ENCODE peak calls at places on chromosomes 13 and 19, in six cellular contexts. One of them, this sample, is unnamed.

GRCh38 chr13:44402902-44403719 is 29.5 kb downstream of the SERP2 start:
- DNase-seq in hepatocyte: no peak
- DNase-seq in PC-3: peak; percentile 71
- DNase-seq in neural progenitor cell: no peak
- DNase-seq in fibroblast of lung: no peak
- DNase-seq in H1: no peak
- DNase-seq in this sample: peak; percentile 61

GRCh38 chr19:17526922-17527321 is 15.5 kb downstream of the PGLS start:
- DNase-seq in fibroblast of lung: no peak
- DNase-seq in neural progenitor cell: no peak
- DNase-seq in H1: no peak
- DNase-seq in PC-3: no peak
- DNase-seq in hepatocyte: no peak
- DNase-seq in this sample: no peak

GRCh38 chr19:50646074-50646807 is 3.0 kb upstream of the C19orf81 start:
- DNase-seq in fibroblast of lung: peak; percentile 25
- DNase-seq in neural progenitor cell: no peak
- DNase-seq in H1: no peak
- DNase-seq in PC-3: peak; percentile 80
- DNase-seq in hepatocyte: peak; percentile 51
- DNase-seq in this sample: no peak

GRCh38 chr13:46339035-46339666 is 47.9 kb downstream of the RUBCNL start:
- DNase-seq in neural progenitor cell: no peak
- DNase-seq in hepatocyte: no peak
- DNase-seq in PC-3: peak; percentile 89
- DNase-seq in fibroblast of lung: peak; percentile 91
- DNase-seq in H1: no peak
- DNase-seq in this sample: no peak

GRCh38 chr13:111531505-111531904 is 211.1 kb downstream of the TEX29 start:
- DNase-seq in PC-3: peak; percentile 26
- DNase-seq in hepatocyte: peak; percentile 46
- DNase-seq in H1: no peak
- DNase-seq in neural progenitor cell: no peak
- DNase-seq in fibroblast of lung: no peak
- DNase-seq in this sample: no peak

GRCh38 chr19:6058411-6059201 is 51.7 kb downstream of the RFX2 start:
- DNase-seq in hepatocyte: no peak
- DNase-seq in PC-3: no peak
- DNase-seq in H1: no peak
- DNase-seq in neural progenitor cell: no peak
- DNase-seq in fibroblast of lung: no peak
- DNase-seq in this sample: no peak

GRCh38 chr13:95087746-95088305 is 213.4 kb downstream of the ABCC4 start:
- DNase-seq in PC-3: peak; percentile 69
- DNase-seq in hepatocyte: peak; percentile 8
- DNase-seq in fibroblast of lung: peak; percentile 81
- DNase-seq in neural progenitor cell: no peak
- DNase-seq in H1: no peak
- DNase-seq in this sample: no peak

GRCh38 chr13:113621046-113621445 is 36.5 kb downstream of the TFDP1 start:
- DNase-seq in hepatocyte: no peak
- DNase-seq in H1: no peak
- DNase-seq in neural progenitor cell: no peak
- DNase-seq in PC-3: no peak
- DNase-seq in fibroblast of lung: no peak
- DNase-seq in this sample: no peak

GRCh38 chr13:66537417-66537816 is 692.7 kb downstream of the PCDH9 start:
- DNase-seq in hepatocyte: no peak
- DNase-seq in fibroblast of lung: no peak
- DNase-seq in neural progenitor cell: no peak
- DNase-seq in PC-3: no peak
- DNase-seq in H1: no peak
- DNase-seq in this sample: no peak

GRCh38 chr13:61954092-61954491 is 538.4 kb upstream of the PCDH20 start:
- DNase-seq in fibroblast of lung: peak; percentile 5
- DNase-seq in PC-3: peak; percentile 50
- DNase-seq in hepatocyte: peak; percentile 19
- DNase-seq in H1: no peak
- DNase-seq in neural progenitor cell: peak; percentile 39
- DNase-seq in this sample: no peak

GRCh38 chr13:24274452-24274971 is 34.9 kb upstream of the C1QTNF9 start:
- DNase-seq in H1: no peak
- DNase-seq in hepatocyte: no peak
- DNase-seq in neural progenitor cell: no peak
- DNase-seq in fibroblast of lung: no peak
- DNase-seq in PC-3: no peak
- DNase-seq in this sample: no peak

GRCh38 chr19:22882797-22883196 is 50.7 kb downstream of the ZNF723 start:
- DNase-seq in PC-3: peak; percentile 68
- DNase-seq in fibroblast of lung: peak; percentile 5
- DNase-seq in hepatocyte: peak; percentile 13
- DNase-seq in neural progenitor cell: peak; percentile 2
- DNase-seq in H1: no peak
- DNase-seq in this sample: no peak

GRCh38 chr19:56066152-56067023 is 54.7 kb downstream of the ZNF787 start:
- DNase-seq in PC-3: peak; percentile 70
- DNase-seq in neural progenitor cell: peak; percentile 77
- DNase-seq in hepatocyte: peak; percentile 84
- DNase-seq in fibroblast of lung: peak; percentile 16
- DNase-seq in H1: no peak
- DNase-seq in this sample: peak; percentile 71

GRCh38 chr19:58037927-58038687 is 4.3 kb downstream of the ZSCAN1 start:
- DNase-seq in fibroblast of lung: no peak
- DNase-seq in neural progenitor cell: peak; percentile 69
- DNase-seq in H1: no peak
- DNase-seq in PC-3: no peak
- DNase-seq in hepatocyte: no peak
- DNase-seq in this sample: no peak

GRCh38 chr13:75843033-75843432 is 206.9 kb downstream of the LMO7 start:
- DNase-seq in PC-3: no peak
- DNase-seq in H1: no peak
- DNase-seq in fibroblast of lung: no peak
- DNase-seq in hepatocyte: no peak
- DNase-seq in neural progenitor cell: no peak
- DNase-seq in this sample: no peak

GRCh38 chr19:4210166-4210731 is 19.1 kb upstream of the EBI3 start:
- DNase-seq in PC-3: no peak
- DNase-seq in neural progenitor cell: no peak
- DNase-seq in hepatocyte: no peak
- DNase-seq in fibroblast of lung: no peak
- DNase-seq in H1: no peak
- DNase-seq in this sample: no peak

GRCh38 chr19:58380736-58381459 is at the start of gene ZNF837:
- DNase-seq in PC-3: peak; percentile 100
- DNase-seq in hepatocyte: peak; percentile 100
- DNase-seq in H1: peak; percentile 100
- DNase-seq in fibroblast of lung: peak; percentile 100
- DNase-seq in neural progenitor cell: peak; percentile 100
- DNase-seq in this sample: peak; percentile 96

GRCh38 chr19:46126086-46126485 is 1.6 kb upstream of the IGFL3 start:
- DNase-seq in fibroblast of lung: no peak
- DNase-seq in H1: no peak
- DNase-seq in hepatocyte: no peak
- DNase-seq in PC-3: no peak
- DNase-seq in neural progenitor cell: no peak
- DNase-seq in this sample: no peak

GRCh38 chr13:33494596-33495214 is 209.2 kb upstream of the STARD13 start:
- DNase-seq in H1: no peak
- DNase-seq in neural progenitor cell: no peak
- DNase-seq in fibroblast of lung: peak; percentile 98
- DNase-seq in PC-3: peak; percentile 86
- DNase-seq in hepatocyte: peak; percentile 35
- DNase-seq in this sample: peak; percentile 42

GRCh38 chr13:77919351-77920294 is 992 bp upstream of the EDNRB start:
- DNase-seq in hepatocyte: peak; percentile 55
- DNase-seq in neural progenitor cell: peak; percentile 69
- DNase-seq in H1: peak; percentile 36
- DNase-seq in PC-3: no peak
- DNase-seq in fibroblast of lung: peak; percentile 35
- DNase-seq in this sample: no peak

GRCh38 chr19:45571457-45572220 is 13.0 kb downstream of the OPA3 start:
- DNase-seq in hepatocyte: no peak
- DNase-seq in neural progenitor cell: no peak
- DNase-seq in fibroblast of lung: no peak
- DNase-seq in H1: no peak
- DNase-seq in PC-3: no peak
- DNase-seq in this sample: no peak

GRCh38 chr19:45113628-45114027 is 20.6 kb downstream of the PPP1R37 start:
- DNase-seq in PC-3: peak; percentile 61
- DNase-seq in hepatocyte: peak; percentile 82
- DNase-seq in fibroblast of lung: no peak
- DNase-seq in neural progenitor cell: no peak
- DNase-seq in H1: no peak
- DNase-seq in this sample: peak; percentile 46

DNA sequence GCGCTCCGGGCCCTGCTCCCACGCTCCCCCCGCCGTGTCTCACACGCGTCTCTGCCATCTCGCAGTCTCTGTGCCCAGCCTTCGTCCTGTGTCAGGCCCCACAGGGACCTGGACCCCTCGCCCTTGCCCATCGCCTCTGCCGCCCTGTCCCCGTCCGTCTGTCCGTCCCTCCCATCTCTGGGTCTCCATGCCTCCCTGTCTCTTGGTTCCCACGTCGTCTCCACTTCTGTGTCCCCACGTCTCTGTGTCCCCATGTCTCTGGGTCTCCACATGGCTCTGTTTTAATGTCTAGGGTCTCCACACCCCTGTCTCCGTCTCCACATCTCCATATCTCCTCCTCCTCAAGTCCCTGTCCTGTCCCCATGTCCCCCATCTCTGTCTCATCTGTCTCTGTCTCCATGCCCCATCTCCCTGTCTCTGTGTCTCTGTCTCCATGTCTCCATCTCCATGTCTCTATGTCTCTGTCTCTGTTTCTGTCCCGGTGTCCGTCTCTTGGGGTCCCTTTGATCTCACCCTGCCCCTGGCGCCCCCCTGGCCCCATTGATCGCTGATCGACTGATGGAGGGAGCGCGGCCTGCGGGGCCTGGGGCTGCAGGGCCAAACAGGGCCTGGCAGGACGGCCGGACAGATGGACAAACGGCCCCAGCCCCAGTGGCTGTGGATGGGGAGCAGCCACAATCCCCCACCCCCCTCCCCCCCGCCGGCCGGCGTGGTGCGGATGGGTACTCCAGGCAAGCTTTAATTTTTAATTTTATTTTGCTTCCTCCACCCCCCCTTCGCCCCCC is 12.8 kb downstream of the ERFL start:
- DNase-seq in fibroblast of lung: no peak
- DNase-seq in neural progenitor cell: no peak
- DNase-seq in hepatocyte: no peak
- DNase-seq in H1: no peak
- DNase-seq in PC-3: no peak
- DNase-seq in this sample: no peak
- TF ChIP-seq EZH2 in fibroblast of lung: peak; percentile 96
- TF ChIP-seq EZH2 in neural progenitor cell: peak; percentile 68
- TF ChIP-seq EZH2 in hepatocyte: peak; percentile 33
- TF ChIP-seq EZH2 in H1: peak; percentile 84
- TF ChIP-seq EZH2 in PC-3: no peak
- TF ChIP-seq EZH2 in this sample: no peak

DNA sequence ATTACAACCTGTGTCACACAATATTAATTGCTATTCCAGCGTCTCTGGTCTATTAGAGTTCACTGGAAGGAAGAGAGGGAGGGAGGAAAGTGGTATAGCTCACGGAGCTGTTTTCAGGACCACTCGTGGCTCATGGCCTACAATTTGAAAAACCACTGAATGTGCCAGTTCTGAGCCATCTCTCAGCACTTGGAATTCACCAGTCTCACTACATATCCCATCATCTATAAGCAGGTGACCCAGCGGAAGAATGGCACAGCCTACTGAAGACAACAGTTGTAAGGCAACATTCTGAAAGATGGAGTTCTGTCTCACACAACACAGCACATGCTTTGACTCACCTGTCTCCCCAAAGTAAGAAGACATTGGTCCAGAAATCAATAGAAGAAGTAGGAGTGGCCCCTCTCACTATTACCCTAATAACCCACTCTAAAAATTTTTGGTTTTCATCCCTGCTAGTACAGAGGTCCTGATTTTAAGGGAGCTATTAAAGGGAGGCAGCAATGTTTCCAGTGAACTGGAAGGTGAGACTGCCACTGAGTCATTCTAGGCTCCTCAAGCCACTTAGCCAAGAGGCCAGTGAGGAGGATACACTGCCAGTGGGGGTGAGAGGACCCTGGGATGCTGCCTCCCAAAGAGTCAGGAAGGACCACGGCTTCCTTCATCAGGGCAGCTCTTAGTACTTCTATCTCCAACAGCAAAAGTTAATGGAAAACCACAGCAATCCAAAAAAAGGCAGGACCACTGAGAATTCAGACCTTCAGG is 50.0 kb upstream of the DOCK9 start:
- DNase-seq in PC-3: no peak
- DNase-seq in fibroblast of lung: no peak
- DNase-seq in neural progenitor cell: no peak
- DNase-seq in hepatocyte: no peak
- DNase-seq in H1: no peak
- DNase-seq in this sample: no peak
- H3K4me1 ChIP-seq in PC-3: peaks cover 25% of the 10 kb centered on the region
- H3K4me1 ChIP-seq in fibroblast of lung: no peaks in the 10 kb centered on the region
- H3K4me1 ChIP-seq in neural progenitor cell: no peaks in the 10 kb centered on the region
- H3K4me1 ChIP-seq in hepatocyte: no peaks in the 10 kb centered on the region
- H3K4me1 ChIP-seq in H1: peaks cover 1% of the 10 kb centered on the region
- H3K4me1 ChIP-seq in this sample: peaks cover 43% of the 10 kb centered on the region

GRCh38 chr19:29524912-29525870 is 603 bp upstream of the VSTM2B start:
- DNase-seq in H1: no peak
- DNase-seq in fibroblast of lung: no peak
- DNase-seq in PC-3: no peak
- DNase-seq in neural progenitor cell: peak; percentile 66
- DNase-seq in hepatocyte: no peak
- DNase-seq in this sample: no peak

GRCh38 chr19:29526730-29527499 is 1.1 kb downstream of the VSTM2B start:
- DNase-seq in H1: no peak
- DNase-seq in PC-3: no peak
- DNase-seq in neural progenitor cell: peak; percentile 68
- DNase-seq in fibroblast of lung: no peak
- DNase-seq in hepatocyte: no peak
- DNase-seq in this sample: no peak

GRCh38 chr19:29524201-29524911 is 1.4 kb upstream of the VSTM2B start:
- DNase-seq in hepatocyte: no peak
- DNase-seq in PC-3: no peak
- DNase-seq in neural progenitor cell: peak; percentile 74
- DNase-seq in fibroblast of lung: no peak
- DNase-seq in H1: no peak
- DNase-seq in this sample: no peak

GRCh38 chr19:29527500-29528328 is 1.9 kb downstream of the VSTM2B start:
- DNase-seq in H1: no peak
- DNase-seq in fibroblast of lung: no peak
- DNase-seq in PC-3: no peak
- DNase-seq in neural progenitor cell: no peak
- DNase-seq in hepatocyte: no peak
- DNase-seq in this sample: no peak

GRCh38 chr19:29525901-29526729 is at the start of gene VSTM2B:
- DNase-seq in PC-3: no peak
- DNase-seq in neural progenitor cell: peak; percentile 73
- DNase-seq in H1: no peak
- DNase-seq in fibroblast of lung: no peak
- DNase-seq in hepatocyte: no peak
- DNase-seq in this sample: no peak
- TF ChIP-seq EZH2 in PC-3: no peak
- TF ChIP-seq EZH2 in neural progenitor cell: peak; percentile 19
- TF ChIP-seq EZH2 in H1: peak; percentile 13
- TF ChIP-seq EZH2 in fibroblast of lung: peak; percentile 68
- TF ChIP-seq EZH2 in hepatocyte: peak; percentile 82
- TF ChIP-seq EZH2 in this sample: no peak

GRCh38 chr19:2050991-2051770 is at the start of gene MKNK2:
- DNase-seq in H1: peak; percentile 72
- DNase-seq in fibroblast of lung: peak; percentile 67
- DNase-seq in PC-3: peak; percentile 82
- DNase-seq in hepatocyte: peak; percentile 97
- DNase-seq in neural progenitor cell: peak; percentile 97
- DNase-seq in this sample: peak; percentile 46
- H3K4me1 ChIP-seq in H1: peaks cover 13% of the 10 kb centered on the region
- H3K4me1 ChIP-seq in fibroblast of lung: peaks cover 26% of the 10 kb centered on the region
- H3K4me1 ChIP-seq in PC-3: peaks cover 40% of the 10 kb centered on the region
- H3K4me1 ChIP-seq in hepatocyte: peaks cover 37% of the 10 kb centered on the region
- H3K4me1 ChIP-seq in neural progenitor cell: peaks cover 8% of the 10 kb centered on the region
- H3K4me1 ChIP-seq in this sample: peaks cover 21% of the 10 kb centered on the region